ENCODE peak calls at places on chromosome 15, in seven cellular contexts. J, F, N, W, S, T and M are unnamed samples.

GRCh38 chr15:26081758-26082068 is 218.6 kb upstream of the ATP10A start:
- DNase-seq in J (no peak), F (no peak), N (peak; percentile 2), W (peak; percentile 15), S (no peak), T (no peak), M (no peak)

GRCh38 chr15:97902140-97902780 is 58.2 kb upstream of the ARRDC4 start:
- DNase-seq in J (no peak), F (no peak), N (no peak), W (no peak), S (no peak), T (no peak), M (no peak)

GRCh38 chr15:75029378-75030022 is 6.1 kb downstream of the PPCDC start:
- DNase-seq in J (peak; percentile 51), F (no peak), N (peak; percentile 66), W (peak; percentile 87), S (peak; percentile 94), T (peak; percentile 61), M (peak; percentile 82)

GRCh38 chr15:52054381-52054780 is 35.4 kb downstream of the MAPK6 start:
- DNase-seq in J (no peak), F (no peak), N (peak; percentile 77), W (no peak), S (no peak), T (no peak), M (no peak)

GRCh38 chr15:45254405-45255293 is 2.6 kb downstream of the SLC28A2 start:
- DNase-seq in J (no peak), F (no peak), N (no peak), W (no peak), S (no peak), T (no peak), M (no peak)

GRCh38 chr15:78682693-78683410 is 41.8 kb upstream of the CHRNB4 start:
- DNase-seq in J (no peak), F (no peak), N (no peak), W (no peak), S (no peak), T (no peak), M (no peak)

GRCh38 chr15:57610130-57610529 is 18.4 kb downstream of the MYZAP start:
- DNase-seq in J (peak; percentile 36), F (no peak), N (no peak), W (no peak), S (no peak), T (no peak), M (no peak)

GRCh38 chr15:37931868-37932267 is 2.6 kb upstream of the TMCO5A start:
- DNase-seq in J (no peak), F (no peak), N (no peak), W (no peak), S (no peak), T (no peak), M (no peak)

GRCh38 chr15:64068133-64068532 is 21.8 kb upstream of the DAPK2 start:
- DNase-seq in J (no peak), F (no peak), N (no peak), W (no peak), S (no peak), T (no peak), M (no peak)

GRCh38 chr15:98548172-98548971 is 100.0 kb upstream of the IGF1R start:
- DNase-seq in J (no peak), F (no peak), N (no peak), W (peak; percentile 64), S (no peak), T (peak; percentile 23), M (peak; percentile 32)

GRCh38 chr15:83565553-83566159 is 88.3 kb upstream of the ADAMTSL3 start:
- DNase-seq in J (peak; percentile 37), F (no peak), N (peak; percentile 25), W (peak; percentile 25), S (peak; percentile 44), T (no peak), M (peak; percentile 64)

GRCh38 chr15:74316116-74316515 is 51.3 kb downstream of the CYP11A1 start:
- DNase-seq in J (no peak), F (no peak), N (no peak), W (no peak), S (no peak), T (no peak), M (no peak)

GRCh38 chr15:43423793-43424192 is 52.9 kb downstream of the TUBGCP4 start:
- DNase-seq in J (no peak), F (no peak), N (no peak), W (no peak), S (no peak), T (no peak), M (no peak)

GRCh38 chr15:56732881-56733130 is 503 bp downstream of the ZNF280D start:
- DNase-seq in J (peak; percentile 15), F (no peak), N (peak; percentile 8), W (no peak), S (no peak), T (no peak), M (no peak)

GRCh38 chr15:75517233-75517632 is 61.9 kb downstream of the PTPN9 start:
- DNase-seq in J (no peak), F (no peak), N (no peak), W (no peak), S (no peak), T (no peak), M (no peak)

GRCh38 chr15:45391746-45392711 is 13.7 kb upstream of the GATM start:
- DNase-seq in J (no peak), F (peak; percentile 90), N (no peak), W (no peak), S (no peak), T (no peak), M (no peak)

GRCh38 chr15:65655026-65655425 is 33.3 kb downstream of the SLC24A1 start:
- DNase-seq in J (no peak), F (no peak), N (peak; percentile 32), W (no peak), S (no peak), T (no peak), M (no peak)

GRCh38 chr15:40852529-40852928 is 8.7 kb downstream of the SPINT1 start:
- DNase-seq in J (no peak), F (no peak), N (no peak), W (no peak), S (no peak), T (no peak), M (no peak)

GRCh38 chr15:25848325-25848724 is 14.8 kb downstream of the ATP10A start:
- DNase-seq in J (no peak), F (no peak), N (no peak), W (no peak), S (no peak), T (no peak), M (no peak)

GRCh38 chr15:40055576-40056293 is 16.8 kb upstream of the SRP14 start:
- DNase-seq in J (no peak), F (no peak), N (no peak), W (peak; percentile 58), S (no peak), T (no peak), M (peak; percentile 67)

GRCh38 chr15:40058476-40059140 is 19.6 kb upstream of the SRP14 start:
- DNase-seq in J (no peak), F (no peak), N (no peak), W (no peak), S (no peak), T (no peak), M (no peak)

GRCh38 chr15:77486542-77487478 is 66.1 kb downstream of the HMG20A start:
- DNase-seq in J (no peak), F (no peak), N (no peak), W (no peak), S (no peak), T (no peak), M (no peak)

GRCh38 chr15:31366169-31366734 is 39.6 kb downstream of the KLF13 start:
- DNase-seq in J (no peak), F (no peak), N (no peak), W (peak; percentile 55), S (no peak), T (no peak), M (no peak)

GRCh38 chr15:50058231-50058630 is 60.8 kb downstream of the ATP8B4 start:
- DNase-seq in J (no peak), F (no peak), N (no peak), W (no peak), S (no peak), T (no peak), M (no peak)

GRCh38 chr15:65286069-65286703 is 497 bp downstream of the PARP16 start:
- DNase-seq in J (no peak), F (no peak), N (peak; percentile 34), W (no peak), S (peak; percentile 51), T (no peak), M (peak; percentile 16)

GRCh38 chr15:96125681-96126080 is 204.8 kb upstream of the NR2F2 start:
- DNase-seq in J (no peak), F (no peak), N (no peak), W (no peak), S (peak; percentile 83), T (no peak), M (no peak)

GRCh38 chr15:90690585-90690984 is 26.6 kb upstream of the BLM start:
- DNase-seq in J (no peak), F (no peak), N (no peak), W (no peak), S (no peak), T (no peak), M (no peak)
- TF ChIP-seq JUND in J (no peak), F (no peak), N (no peak), W (no peak), S (no peak), T (no peak), M (no peak)

GRCh38 chr15:86432861-86433260 is 353.2 kb downstream of the AGBL1 start:
- DNase-seq in J (no peak), F (no peak), N (no peak), W (no peak), S (no peak), T (no peak), M (no peak)
- TF ChIP-seq JUND in J (no peak), F (no peak), N (no peak), W (no peak), S (no peak), T (no peak), M (no peak)

DNA sequence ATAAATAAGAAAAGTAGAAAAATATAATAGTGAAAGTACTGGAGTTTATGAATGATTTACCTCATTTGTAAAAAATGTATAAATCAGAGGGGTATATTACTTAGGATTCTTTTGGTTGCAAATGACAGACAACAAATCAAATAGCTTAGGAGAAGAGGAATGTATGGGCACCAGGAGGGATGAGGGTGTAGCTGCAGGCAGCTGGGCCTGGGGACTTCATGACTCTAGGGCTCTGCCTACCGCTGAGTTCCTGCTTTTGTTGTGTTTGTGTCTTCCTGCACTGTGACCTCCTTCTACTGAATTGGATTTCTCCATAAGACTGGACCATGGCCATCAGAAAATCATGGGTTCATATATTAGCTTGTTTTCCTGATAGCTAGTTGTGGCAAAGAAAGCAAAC is 27.9 kb upstream of the PDE8A start:
- DNase-seq in J (no peak), F (no peak), N (no peak), W (no peak), S (no peak), T (no peak), M (no peak)
- TF ChIP-seq JUND in J (no peak), F (no peak), N (no peak), W (no peak), S (no peak), T (no peak), M (no peak)

GRCh38 chr15:54256190-54256589 is 277.9 kb downstream of the UNC13C start:
- DNase-seq in J (no peak), F (no peak), N (no peak), W (no peak), S (no peak), T (no peak), M (no peak)

GRCh38 chr15:54250351-54250750 is 272.1 kb downstream of the UNC13C start:
- DNase-seq in J (no peak), F (no peak), N (no peak), W (no peak), S (no peak), T (no peak), M (no peak)
- TF ChIP-seq JUND in J (no peak), F (no peak), N (no peak), W (no peak), S (no peak), T (no peak), M (no peak)

GRCh38 chr15:23690450-23690852 is 3.3 kb upstream of the NDN start:
- DNase-seq in J (no peak), F (no peak), N (peak; percentile 93), W (peak; percentile 41), S (peak; percentile 11), T (no peak), M (peak; percentile 33)
- TF ChIP-seq JUND in J (no peak), F (no peak), N (no peak), W (no peak), S (no peak), T (no peak), M (no peak)